ENCODE peak calls at places on chromosomes 5 and 9, in five cellular contexts. P, W, E, T and J are unnamed samples.
A peak's percentile ranks its signal among the peaks of the same experiment; 100 is the strongest.

GRCh38 chr5:94776167-94776566 is 157.7 kb downstream of the SLF1 start:
- DNase-seq in P (peak; percentile 61), W (no peak), E (no peak), T (no peak), J (no peak)

GRCh38 chr5:137055271-137055872 is 443.8 kb downstream of the SPOCK1 start:
- DNase-seq in P (peak; percentile 73), W (no peak), E (no peak), T (no peak), J (no peak)

GRCh38 chr9:84404095-84404686 is 63.6 kb upstream of the SLC28A3 start:
- DNase-seq in P (no peak), W (no peak), E (no peak), T (no peak), J (no peak)

GRCh38 chr5:39714036-39714698 is 289.4 kb upstream of the DAB2 start:
- DNase-seq in P (peak; percentile 85), W (no peak), E (peak; percentile 18), T (peak; percentile 49), J (no peak)

GRCh38 chr9:15531380-15531779 is 20.6 kb upstream of the PSIP1 start:
- DNase-seq in P (no peak), W (no peak), E (no peak), T (no peak), J (no peak)

GRCh38 chr9:33329117-33329563 is 38.8 kb downstream of the NFX1 start:
- DNase-seq in P (peak; percentile 87), W (peak; percentile 60), E (peak; percentile 85), T (peak; percentile 81), J (peak; percentile 84)

GRCh38 chr9:133103183-133103986 is 17.7 kb downstream of the RALGDS start:
- DNase-seq in P (peak; percentile 71), W (peak; percentile 88), E (peak; percentile 78), T (peak; percentile 77), J (peak; percentile 65)

GRCh38 chr5:132504746-132505145 is 14.2 kb upstream of the IRF1 start:
- DNase-seq in P (no peak), W (no peak), E (no peak), T (no peak), J (no peak)

GRCh38 chr5:73155541-73156222 is 17.3 kb upstream of the TMEM174 start:
- DNase-seq in P (no peak), W (no peak), E (no peak), T (no peak), J (no peak)

GRCh38 chr9:71690058-71690691 is 78.1 kb downstream of the CEMIP2 start:
- DNase-seq in P (peak; percentile 43), W (no peak), E (no peak), T (no peak), J (no peak)

GRCh38 chr5:135332519-135333150 is 66.4 kb downstream of the MACROH2A1 start:
- DNase-seq in P (peak; percentile 92), W (no peak), E (no peak), T (no peak), J (no peak)

GRCh38 chr5:99035942-99036341 is 107.1 kb upstream of the CHD1 start:
- DNase-seq in P (no peak), W (no peak), E (no peak), T (no peak), J (no peak)

GRCh38 chr9:1071730-1072129 is 21.6 kb downstream of the DMRT2 start:
- DNase-seq in P (no peak), W (no peak), E (no peak), T (peak; percentile 85), J (no peak)

GRCh38 chr9:123763910-123764588 is 165.9 kb downstream of the DENND1A start:
- DNase-seq in P (peak; percentile 67), W (no peak), E (no peak), T (no peak), J (no peak)

GRCh38 chr9:123645126-123645525 is 284.8 kb downstream of the DENND1A start:
- DNase-seq in P (no peak), W (no peak), E (no peak), T (no peak), J (no peak)

GRCh38 chr9:37327553-37327952 is 94.9 kb upstream of the GRHPR start:
- DNase-seq in P (no peak), W (no peak), E (no peak), T (no peak), J (no peak)

GRCh38 chr9:5879419-5880181 is 11.1 kb upstream of the MLANA start:
- DNase-seq in P (peak; percentile 65), W (no peak), E (no peak), T (no peak), J (no peak)

GRCh38 chr5:91016954-91017690 is 366.0 kb downstream of the ARRDC3 start:
- DNase-seq in P (peak; percentile 88), W (no peak), E (peak; percentile 62), T (peak; percentile 16), J (no peak)

GRCh38 chr9:86500667-86501435 is 146.6 kb upstream of the TUT7 start:
- DNase-seq in P (peak; percentile 90), W (no peak), E (peak; percentile 22), T (no peak), J (no peak)

GRCh38 chr9:133238272-133238850 is 29.3 kb upstream of the OBP2B start:
- DNase-seq in P (peak; percentile 7), W (peak; percentile 88), E (peak; percentile 22), T (peak; percentile 94), J (peak; percentile 84)

GRCh38 chr9:125521462-125522327 is 185.3 kb downstream of the MAPKAP1 start:
- DNase-seq in P (peak; percentile 71), W (no peak), E (no peak), T (no peak), J (no peak)

GRCh38 chr9:125375820-125376219 is 114.2 kb downstream of the GAPVD1 start:
- DNase-seq in P (no peak), W (no peak), E (no peak), T (no peak), J (no peak)

GRCh38 chr5:163459465-163459887 is 426 bp downstream of the NUDCD2 start:
- DNase-seq in P (no peak), W (no peak), E (no peak), T (no peak), J (no peak)

GRCh38 chr5:6739603-6740002 is 26.4 kb downstream of the TENT4A start:
- DNase-seq in P (no peak), W (peak; percentile 49), E (no peak), T (no peak), J (no peak)

GRCh38 chr5:114310666-114311065 is 51.2 kb upstream of the KCNN2 start:
- DNase-seq in P (no peak), W (no peak), E (no peak), T (no peak), J (no peak)

GRCh38 chr9:116566677-116567488 is 120.2 kb upstream of the TRIM32 start:
- DNase-seq in P (peak; percentile 33), W (no peak), E (no peak), T (no peak), J (no peak)

GRCh38 chr5:51625224-51625968 is 242.1 kb downstream of the ISL1 start:
- DNase-seq in P (no peak), W (no peak), E (no peak), T (no peak), J (no peak)

GRCh38 chr5:93349613-93350012 is 231.4 kb downstream of the NR2F1-AS1 start:
- DNase-seq in P (peak; percentile 50), W (no peak), E (no peak), T (no peak), J (no peak)

GRCh38 chr5:73899055-73899454 is 273.1 kb downstream of the ARHGEF28 start:
- DNase-seq in P (peak; percentile 19), W (no peak), E (no peak), T (no peak), J (no peak)

GRCh38 chr9:106874657-106875056 is 11.7 kb downstream of the ZNF462 start:
- DNase-seq in P (no peak), W (no peak), E (no peak), T (no peak), J (no peak)

GRCh38 chr9:106878081-106878837 is 15.3 kb downstream of the ZNF462 start:
- DNase-seq in P (no peak), W (no peak), E (no peak), T (no peak), J (no peak)

GRCh38 chr9:106875548-106875947 is 12.6 kb downstream of the ZNF462 start:
- DNase-seq in P (no peak), W (no peak), E (no peak), T (no peak), J (no peak)

GRCh38 chr9:106878943-106879916 is 16.3 kb downstream of the ZNF462 start:
- DNase-seq in P (peak; percentile 45), W (peak; percentile 76), E (peak; percentile 68), T (peak; percentile 58), J (peak; percentile 75)

GRCh38 chr9:106877345-106877744 is 14.4 kb downstream of the ZNF462 start:
- DNase-seq in P (no peak), W (no peak), E (no peak), T (no peak), J (no peak)
- H3K4me1 ChIP-seq in P (peaks cover 43% of the 10 kb centered on the region), W (peaks cover 87% of the 10 kb centered on the region), E (peaks cover 86% of the 10 kb centered on the region), T (peaks cover 56% of the 10 kb centered on the region), J (no peaks in the 10 kb centered on the region)

GRCh38 chr9:40928803-40929487 is 199.5 kb downstream of the FOXD4L6 start:
- DNase-seq in P (no peak), W (no peak), E (no peak), T (no peak), J (no peak)
- H3K9me3 ChIP-seq in P (peaks cover 56% of the 10 kb centered on the region), W (peaks cover 65% of the 10 kb centered on the region), E (peaks cover 4% of the 10 kb centered on the region), T (peaks cover 41% of the 10 kb centered on the region), J (peaks cover 61% of the 10 kb centered on the region)

DNA sequence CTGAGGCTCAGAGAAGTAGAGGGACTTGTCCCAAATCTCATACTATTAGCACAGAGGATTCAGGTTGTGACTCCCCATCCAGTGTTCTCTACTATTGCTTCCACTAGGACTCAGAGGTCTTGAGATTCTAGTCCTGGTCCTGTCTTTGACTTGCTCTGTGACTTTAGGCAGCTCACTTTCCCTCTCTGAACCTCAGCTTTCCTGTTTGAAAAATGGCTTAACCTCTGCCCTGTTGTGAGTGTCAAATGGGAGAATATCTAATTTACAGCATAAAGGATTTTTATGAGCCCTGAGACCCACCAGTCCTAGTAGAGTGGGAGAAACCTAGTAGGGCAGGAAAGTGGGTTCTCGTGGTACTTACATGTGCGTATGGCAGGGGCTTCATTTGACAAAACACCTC is 73.0 kb downstream of the PPARGC1B start:
- DNase-seq in P (no peak), W (no peak), E (no peak), T (no peak), J (no peak)
- H3K4me1 ChIP-seq in P (peaks cover 69% of the 10 kb centered on the region), W (peaks cover 98% of the 10 kb centered on the region), E (peaks cover 95% of the 10 kb centered on the region), T (peaks cover 94% of the 10 kb centered on the region), J (peaks cover 5% of the 10 kb centered on the region)

DNA sequence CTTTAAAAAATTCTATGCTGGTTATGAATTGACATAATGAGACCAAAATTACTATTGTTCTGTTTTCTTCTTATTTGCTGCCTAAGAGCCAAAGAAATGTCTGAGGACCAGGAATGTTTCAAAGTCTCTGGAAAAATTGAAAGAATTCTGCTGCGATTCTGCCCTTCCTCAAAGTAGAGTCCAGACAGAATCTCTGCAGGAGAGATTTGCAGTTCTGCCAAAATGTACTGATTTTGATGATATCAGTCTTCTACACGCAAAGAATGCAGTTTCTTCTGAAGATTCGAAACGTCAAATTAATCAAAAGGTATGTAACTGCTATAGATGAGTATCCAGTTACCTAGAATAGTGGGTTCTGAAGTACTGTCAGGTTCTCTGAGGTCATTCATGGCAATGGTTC is 10.3 kb upstream of the DHFR start:
- DNase-seq in P (no peak), W (no peak), E (no peak), T (no peak), J (no peak)
- H3K9me3 ChIP-seq in P (no peaks in the 10 kb centered on the region), W (no peaks in the 10 kb centered on the region), E (no peaks in the 10 kb centered on the region), T (no peaks in the 10 kb centered on the region), J (no peaks in the 10 kb centered on the region)

GRCh38 chr9:129626079-129626943 is at the start of gene NTMT1:
- DNase-seq in P (peak; percentile 95), W (peak; percentile 94), E (peak; percentile 80), T (peak; percentile 89), J (peak; percentile 83)
- H3K4me1 ChIP-seq in P (peaks cover 42% of the 10 kb centered on the region), W (peaks cover 41% of the 10 kb centered on the region), E (peaks cover 45% of the 10 kb centered on the region), T (peaks cover 51% of the 10 kb centered on the region), J (peaks cover 4% of the 10 kb centered on the region)